ENCODE peak calls at places on chromosomes 4 and X, in ten cellular contexts. A, G, N, X, B, D, V, H, Z and W are unnamed samples. For H3K4me1, the result is how much of the 10 kb centered on the place peaks cover.

GRCh38 chrX:13126785-13127184 is 82.4 kb upstream of the FAM9C start:
- DNase-seq in Z (no peak), A (no peak), G (no peak), D (no peak), H (no peak), N (no peak), V (no peak), B (no peak), X (no peak), W (no peak)

GRCh38 chrX:132022863-132023116 is 312 bp upstream of the STK26 start:
- DNase-seq in N (no peak), V (no peak), D (no peak), X (no peak), A (no peak), G (no peak), H (no peak), Z (no peak), B (peak), W (no peak)

GRCh38 chr4:13103382-13104015 is 380.6 kb downstream of the RAB28 start:
- DNase-seq in Z (no peak), H (no peak), V (no peak), G (no peak), N (no peak), B (no peak), A (no peak), D (no peak), X (no peak), W (no peak)

GRCh38 chr4:133565379-133565778 is 416.3 kb downstream of the PCDH10 start:
- DNase-seq in X (no peak), B (no peak), N (no peak), A (no peak), G (peak), V (no peak), Z (no peak), D (peak), H (no peak), W (no peak)

GRCh38 chr4:69095301-69095731 is 958 bp upstream of the UGT2B7 start:
- DNase-seq in G (peak), B (no peak), N (no peak), A (no peak), H (no peak), D (peak), Z (no peak), X (no peak), V (no peak), W (no peak)

GRCh38 chrX:118215346-118215745 is 98.7 kb upstream of the KLHL13 start:
- DNase-seq in V (no peak), B (no peak), Z (no peak), D (no peak), G (no peak), A (no peak), X (no peak), H (no peak), N (no peak), W (no peak)

GRCh38 chr4:146095091-146095690 is 80.3 kb upstream of the LSM6 start:
- DNase-seq in Z (no peak), D (peak), N (no peak), V (no peak), B (no peak), H (no peak), A (peak), G (peak), X (peak), W (no peak)

GRCh38 chrX:31331045-31331444 is 259.2 kb upstream of the FTHL17 start:
- DNase-seq in G (no peak), N (no peak), H (no peak), X (no peak), Z (no peak), V (no peak), B (no peak), A (no peak), D (no peak), W (no peak)

GRCh38 chrX:41858161-41858775 is 65.1 kb downstream of the CASK start:
- DNase-seq in N (no peak), D (no peak), V (no peak), A (no peak), B (no peak), G (no peak), X (peak), H (no peak), Z (no peak), W (no peak)

GRCh38 chr4:95215991-95216605 is 332.7 kb downstream of the UNC5C start:
- DNase-seq in X (no peak), H (no peak), A (no peak), N (no peak), Z (no peak), V (no peak), B (no peak), G (peak), D (no peak), W (no peak)

GRCh38 chr4:59537231-59537886 is 1662.8 kb upstream of the ADGRL3 start:
- DNase-seq in Z (no peak), A (no peak), H (no peak), N (no peak), D (no peak), V (no peak), B (no peak), X (no peak), G (no peak), W (no peak)

GRCh38 chr4:65383589-65384305 is 286.5 kb downstream of the EPHA5 start:
- DNase-seq in Z (no peak), A (no peak), H (no peak), G (peak), B (no peak), N (no peak), D (no peak), X (no peak), V (no peak), W (no peak)

GRCh38 chr4:182306792-182307507 is 63.7 kb downstream of the TENM3 start:
- DNase-seq in V (no peak), D (peak), Z (no peak), B (no peak), G (peak), A (no peak), H (no peak), N (no peak), X (no peak), W (no peak)

GRCh38 chr4:121658125-121658524 is 38.7 kb downstream of the ANXA5 start:
- DNase-seq in V (no peak), X (no peak), G (no peak), B (no peak), D (no peak), H (no peak), N (no peak), A (no peak), Z (no peak), W (no peak)

GRCh38 chr4:146143888-146144287 is 31.6 kb upstream of the LSM6 start:
- DNase-seq in Z (no peak), X (no peak), B (no peak), H (no peak), A (no peak), D (no peak), G (no peak), V (no peak), N (no peak), W (no peak)

GRCh38 chr4:188297873-188298272 is 158.6 kb downstream of the TRIML1 start:
- DNase-seq in N (no peak), H (no peak), A (no peak), Z (no peak), G (peak), V (no peak), X (no peak), B (no peak), D (peak), W (no peak)

GRCh38 chrX:49043987-49044281 is 777 bp upstream of the TFE3 start:
- DNase-seq in H (no peak), D (no peak), B (no peak), N (no peak), V (no peak), Z (no peak), G (no peak), X (no peak), A (no peak), W (no peak)

GRCh38 chrX:85922821-85923220 is 124.5 kb downstream of the CHM start:
- DNase-seq in B (no peak), V (no peak), Z (no peak), N (no peak), D (peak), H (no peak), G (peak), A (no peak), X (no peak), W (no peak)

GRCh38 chrX:26952213-26952612 is 510.9 kb downstream of the PPP4R3C start:
- DNase-seq in X (no peak), G (peak), A (no peak), B (no peak), Z (no peak), H (no peak), V (no peak), N (no peak), D (no peak), W (no peak)

GRCh38 chr4:34814266-34814665 is 1430.0 kb downstream of the ARAP2 start:
- DNase-seq in Z (no peak), X (no peak), G (no peak), B (no peak), D (no peak), N (no peak), V (no peak), A (no peak), H (no peak), W (no peak)

GRCh38 chr4:94334962-94335361 is 7.7 kb downstream of the HPGDS start:
- DNase-seq in V (no peak), D (no peak), G (no peak), Z (no peak), N (no peak), X (no peak), B (no peak), A (no peak), H (no peak), W (no peak)

GRCh38 chr4:119709418-119709817 is 80.8 kb upstream of the PDE5A start:
- DNase-seq in H (no peak), Z (no peak), B (no peak), N (no peak), G (no peak), D (no peak), V (no peak), X (no peak), A (no peak), W (no peak)

GRCh38 chrX:118497180-118497814 is 1.7 kb downstream of the DOCK11 start:
- DNase-seq in D (no peak), N (no peak), H (peak), A (no peak), B (no peak), X (no peak), V (no peak), G (no peak), Z (no peak), W (no peak)

GRCh38 chr4:121939690-121940089 is 12.2 kb downstream of the TRPC3 start:
- DNase-seq in G (peak), B (no peak), A (no peak), V (no peak), D (peak), Z (no peak), N (no peak), X (no peak), H (no peak), W (no peak)

DNA sequence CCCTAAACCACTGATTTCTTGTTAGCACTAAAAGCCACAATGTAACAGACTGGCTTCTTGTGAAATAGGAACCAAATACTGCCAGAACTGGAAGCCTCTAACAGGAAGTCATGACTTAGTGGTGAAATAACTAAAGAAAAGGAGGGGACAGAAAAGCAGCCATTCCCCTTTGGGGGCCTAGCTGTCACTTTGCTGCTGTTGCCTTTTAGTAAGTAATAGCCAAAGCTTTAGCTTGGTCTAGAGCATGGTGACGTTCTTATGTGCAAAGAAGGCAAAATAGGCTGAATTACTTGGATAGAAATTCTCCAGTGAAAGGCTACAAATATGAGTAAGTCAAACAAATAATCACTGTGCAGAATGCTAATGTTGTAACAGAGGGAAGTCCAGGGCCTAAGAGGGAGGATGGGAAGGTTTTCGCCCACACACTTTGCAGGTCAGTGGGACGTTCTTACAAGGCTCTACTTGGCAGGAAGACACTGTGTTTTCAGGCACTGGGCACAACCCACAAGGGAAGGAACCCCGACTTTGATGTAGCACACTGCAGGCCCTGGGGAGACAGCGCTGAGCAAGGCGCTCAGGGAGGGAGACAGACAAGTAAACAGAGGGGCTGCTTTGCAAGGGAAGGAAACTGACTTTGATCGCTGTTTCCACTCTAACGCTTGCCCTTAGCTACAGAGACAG is 16.6 kb downstream of the GAB3 start:
- DNase-seq in V (no peak), D (peak), A (peak), X (no peak), N (no peak), H (no peak), G (peak), B (no peak), Z (no peak), W (no peak)
- H3K4me1 ChIP-seq in V (under half), D (under half), A (under half), X (under half), N (half or more), H (half or more), G (under half), B (under half), Z (under half), W (under half)

GRCh38 chrX:84221181-84221580 is 33.2 kb upstream of the RPS6KA6 start:
- DNase-seq in N (no peak), V (no peak), H (no peak), X (no peak), G (no peak), B (no peak), Z (no peak), D (no peak), A (no peak), W (no peak)

GRCh38 chrX:84219551-84219950 is 31.6 kb upstream of the RPS6KA6 start:
- DNase-seq in A (no peak), V (no peak), Z (no peak), X (no peak), G (no peak), H (no peak), N (no peak), D (no peak), B (no peak), W (no peak)

GRCh38 chrX:84216406-84216805 is 28.4 kb upstream of the RPS6KA6 start:
- DNase-seq in B (no peak), D (no peak), H (no peak), N (no peak), V (no peak), Z (no peak), G (no peak), A (no peak), X (no peak), W (no peak)
- H3K4me1 ChIP-seq in B (under half), D (under half), H (under half), N (under half), V (under half), Z (under half), G (under half), A (under half), X (under half), W (under half)

DNA sequence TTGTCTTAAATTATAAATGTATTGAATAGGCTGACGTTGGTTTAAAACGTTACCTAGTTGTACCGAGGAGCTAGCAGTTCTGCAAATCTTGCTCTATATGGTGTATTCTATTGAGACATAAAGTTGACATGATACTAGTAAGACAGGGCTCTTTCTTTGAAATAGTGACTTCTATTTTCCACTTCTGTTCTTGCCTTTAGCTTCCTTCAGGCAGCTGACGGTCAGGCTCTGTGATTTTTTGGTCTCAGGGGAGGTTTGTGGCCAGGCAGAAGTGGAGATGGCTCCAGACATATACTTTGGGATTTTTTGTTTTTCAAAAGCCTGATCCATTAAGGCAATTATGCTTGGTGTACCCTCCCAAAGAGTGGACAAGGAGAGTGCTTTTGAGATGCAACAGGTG is 95.2 kb downstream of the SLC34A2 start:
- DNase-seq in H (no peak), X (no peak), Z (no peak), B (no peak), G (no peak), D (no peak), V (no peak), A (no peak), N (no peak), W (no peak)
- H3K4me1 ChIP-seq in H (under half), X (under half), Z (under half), B (under half), G (under half), D (under half), V (under half), A (under half), N (under half), W (under half)

DNA sequence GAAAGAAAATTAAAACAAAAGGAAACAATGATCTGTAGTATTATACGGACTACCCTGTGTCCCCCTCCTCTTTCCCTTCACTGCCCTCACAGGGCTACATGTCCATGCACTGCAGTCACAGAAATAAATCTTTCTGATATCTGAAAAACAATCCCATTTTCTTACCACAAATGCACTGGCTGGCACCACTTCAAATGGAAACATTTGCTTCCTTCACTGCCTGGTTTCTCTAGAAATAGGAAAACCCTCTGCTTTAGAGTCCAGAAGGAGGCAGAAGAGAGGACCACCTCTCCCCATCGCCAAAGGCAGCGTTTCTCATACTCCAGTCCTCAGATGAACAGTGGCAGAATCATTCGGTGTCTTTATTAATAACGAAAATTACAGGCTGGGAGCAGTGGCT is 98.2 kb downstream of the GRIA3 start:
- DNase-seq in D (no peak), A (no peak), N (no peak), H (no peak), X (no peak), Z (no peak), B (no peak), G (no peak), V (no peak), W (no peak)
- H3K4me1 ChIP-seq in D (under half), A (under half), N (under half), H (under half), X (under half), Z (under half), B (under half), G (under half), V (under half), W (under half)

DNA sequence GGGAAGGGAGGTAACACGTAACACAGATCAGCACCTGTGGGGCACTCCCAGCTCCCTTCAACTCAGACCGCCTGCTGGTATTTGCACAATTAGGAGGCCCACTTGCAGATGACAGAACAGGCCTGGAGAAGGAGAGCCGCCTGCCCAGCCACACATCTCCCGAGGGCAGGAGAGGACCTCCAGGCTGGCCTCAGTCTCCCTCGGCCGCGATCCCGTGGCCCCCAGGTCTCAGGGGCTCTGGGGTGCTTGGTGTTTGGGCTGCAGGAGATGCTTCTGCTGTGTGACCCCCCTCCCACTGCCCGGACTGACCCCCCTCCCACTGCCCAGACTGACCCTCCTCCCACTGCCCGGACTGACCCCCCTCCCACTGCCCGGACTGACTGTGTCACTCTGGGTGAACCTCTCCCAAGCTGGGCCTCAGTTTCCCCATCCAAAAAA is 64.1 kb upstream of the ADRA2C start:
- DNase-seq in D (no peak), G (no peak), B (peak), H (no peak), X (no peak), A (no peak), Z (peak), N (no peak), V (no peak), W (peak)
- H3K4me1 ChIP-seq in D (under half), G (under half), B (under half), H (under half), X (under half), A (under half), Z (under half), N (under half), V (under half), W (under half)

GRCh38 chr4:8198906-8199593 is at the start of gene SH3TC1:
- DNase-seq in Z (peak), N (peak), D (peak), V (no peak), G (peak), A (peak), B (peak), X (peak), H (peak), W (peak)
- H3K4me1 ChIP-seq in Z (under half), N (under half), D (under half), V (half or more), G (under half), A (under half), B (half or more), X (under half), H (under half), W (under half)

GRCh38 chrX:113580486-113580885 is 739.9 kb upstream of the AMOT start:
- DNase-seq in D (no peak), B (no peak), V (no peak), H (no peak), A (no peak), N (no peak), X (no peak), Z (no peak), G (no peak), W (no peak)
- H3K4me1 ChIP-seq in D (under half), B (under half), V (under half), H (under half), A (under half), N (under half), X (under half), Z (under half), G (under half), W (under half)